ENCODE peak calls at places on chromosomes 6 and 20, in ten cellular contexts. O is esophagus muscularis mucosa, X is Peyer's patch, A is tibial artery, B is IMR-90, J is tibial nerve, V is GM23248, W is fibroblast of lung, P is left ventricle myocardium inferior, F is stomach. K is an unnamed sample.
A peak's percentile ranks its signal among the peaks of the same experiment; 100 is the strongest.

GRCh38 chr20:54082100-54082499 is 11.7 kb upstream of the BCAS1 start:
- DNase-seq in W (no peak), V (no peak), A (no peak), J (no peak), O (no peak), P (no peak), B (no peak), F (no peak), X (no peak), K (no peak)

GRCh38 chr6:72554203-72554564 is 67.7 kb upstream of the KCNQ5 start:
- DNase-seq in A (no peak), X (no peak), J (no peak), O (no peak), B (peak; percentile 86), F (no peak), W (peak; percentile 92), P (no peak), V (peak; percentile 85), K (no peak)

GRCh38 chr6:13285705-13286104 is 42.6 kb downstream of the TBC1D7 start:
- DNase-seq in O (no peak), B (no peak), A (no peak), J (no peak), V (no peak), X (no peak), F (no peak), P (no peak), W (no peak), K (no peak)

GRCh38 chr20:36908603-36909002 is 32.7 kb downstream of the TLDC2 start:
- DNase-seq in W (no peak), J (no peak), B (no peak), P (no peak), V (peak; percentile 8), F (no peak), X (no peak), O (no peak), A (no peak), K (no peak)

GRCh38 chr6:158061709-158062461 is 80.2 kb downstream of the SYNJ2 start:
- DNase-seq in O (no peak), J (no peak), X (no peak), F (no peak), B (no peak), V (peak; percentile 33), P (peak; percentile 13), W (peak; percentile 90), A (no peak), K (peak; percentile 33)

GRCh38 chr6:159988983-159989454 is 20.1 kb downstream of the IGF2R start:
- DNase-seq in O (no peak), F (no peak), A (no peak), P (no peak), W (peak; percentile 73), V (peak; percentile 61), B (no peak), X (no peak), J (no peak), K (no peak)

GRCh38 chr20:2470051-2470431 is 548 bp downstream of the SNRPB start:
- DNase-seq in F (no peak), J (no peak), A (peak; percentile 40), W (peak; percentile 68), O (peak; percentile 86), V (peak; percentile 76), B (peak; percentile 55), X (peak; percentile 53), P (no peak), K (no peak)

GRCh38 chr20:6519556-6519955 is 247.9 kb upstream of the BMP2 start:
- DNase-seq in B (peak; percentile 91), V (peak; percentile 37), W (peak; percentile 90), A (no peak), J (no peak), F (no peak), O (no peak), P (no peak), X (no peak), K (no peak)

GRCh38 chr6:89260832-89261231 is 43.7 kb upstream of the GABRR1 start:
- DNase-seq in X (no peak), B (no peak), A (no peak), F (no peak), J (no peak), V (peak; percentile 12), P (no peak), W (no peak), O (no peak), K (no peak)

GRCh38 chr20:60765821-60766403 is 486.1 kb upstream of the CDH4 start:
- DNase-seq in V (no peak), X (no peak), B (no peak), O (peak; percentile 81), P (no peak), W (no peak), J (no peak), F (no peak), A (no peak), K (no peak)

GRCh38 chr6:108689279-108690161 is 128.8 kb downstream of the FOXO3 start:
- DNase-seq in O (peak; percentile 94), W (peak; percentile 86), X (no peak), V (peak; percentile 78), F (peak; percentile 94), A (peak; percentile 92), B (peak; percentile 94), P (peak; percentile 88), J (peak; percentile 82), K (peak; percentile 87)

GRCh38 chr6:149925253-149925973 is 2.5 kb upstream of the RAET1G start:
- DNase-seq in B (no peak), O (no peak), J (no peak), W (peak; percentile 9), X (no peak), A (no peak), P (no peak), F (no peak), V (peak; percentile 66), K (peak; percentile 45)

GRCh38 chr20:31663838-31664695 is 26.4 kb downstream of the COX4I2 start:
- DNase-seq in P (no peak), V (no peak), X (no peak), F (peak; percentile 79), B (no peak), O (no peak), W (no peak), J (no peak), A (no peak), K (no peak)

GRCh38 chr6:39173276-39173675 is 56.0 kb downstream of the KCNK5 start:
- DNase-seq in B (no peak), P (no peak), O (no peak), V (no peak), J (no peak), W (no peak), A (no peak), F (no peak), X (no peak), K (no peak)

DNA sequence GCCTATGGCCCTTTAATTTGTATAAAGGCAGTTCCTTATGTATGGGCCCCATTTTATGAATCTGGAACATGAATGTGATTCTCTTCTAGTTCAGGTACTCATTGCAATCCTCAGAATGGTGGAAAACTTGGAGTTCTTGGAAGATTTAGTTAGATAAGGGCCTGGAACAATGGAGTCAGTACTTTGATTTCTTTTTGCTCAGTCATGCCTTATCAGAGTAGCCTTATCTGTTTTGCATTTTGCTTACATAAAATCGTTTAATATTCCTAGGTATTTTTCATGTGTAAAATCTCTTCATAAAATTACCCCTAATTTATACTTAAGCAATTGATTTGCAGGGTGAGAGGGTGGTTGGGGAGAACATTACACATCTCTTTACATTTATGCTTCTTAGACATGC is 160.6 kb downstream of the JARID2 start:
- DNase-seq in W (no peak), P (no peak), A (no peak), O (no peak), F (no peak), J (no peak), B (no peak), V (no peak), X (no peak), K (no peak)
- H3K4me1 ChIP-seq in W (no peaks in the 10 kb centered on the region), P (peaks cover 83% of the 10 kb centered on the region), A (no peaks in the 10 kb centered on the region), O (peaks cover 52% of the 10 kb centered on the region), F (peaks cover 19% of the 10 kb centered on the region), J (no peaks in the 10 kb centered on the region), B (peaks cover 6% of the 10 kb centered on the region), V (peaks cover 10% of the 10 kb centered on the region), X (no peaks in the 10 kb centered on the region), K (peaks cover 2% of the 10 kb centered on the region)

DNA sequence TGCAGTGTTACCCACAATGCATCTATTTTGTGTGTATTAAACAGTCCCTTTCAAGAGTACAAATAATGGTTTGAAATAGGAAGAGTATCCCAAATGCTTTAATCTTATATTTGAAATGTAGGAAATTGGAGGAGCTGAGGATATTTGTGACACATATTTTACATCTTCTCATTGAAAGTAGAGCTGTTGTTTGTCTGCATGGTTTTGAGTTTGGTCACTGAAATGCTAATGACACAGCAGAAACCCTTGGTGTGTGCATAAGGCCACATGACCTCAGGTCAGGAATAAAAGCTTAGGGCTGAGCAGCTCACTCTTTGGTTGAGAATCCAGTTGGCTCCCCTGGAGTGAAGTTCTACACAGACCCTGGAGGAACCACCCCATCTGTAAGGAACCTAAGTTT is 49.8 kb downstream of the TPD52L1 start:
- DNase-seq in V (peak; percentile 30), F (no peak), X (no peak), A (no peak), O (no peak), J (no peak), P (no peak), B (no peak), W (no peak), K (no peak)
- H3K4me1 ChIP-seq in V (peaks cover 28% of the 10 kb centered on the region), F (peaks cover 8% of the 10 kb centered on the region), X (peaks cover 3% of the 10 kb centered on the region), A (peaks cover 30% of the 10 kb centered on the region), O (peaks cover 21% of the 10 kb centered on the region), J (no peaks in the 10 kb centered on the region), P (peaks cover 33% of the 10 kb centered on the region), B (peaks cover 8% of the 10 kb centered on the region), W (peaks cover 8% of the 10 kb centered on the region), K (peaks cover 7% of the 10 kb centered on the region)

GRCh38 chr6:165877773-165878172 is 214.7 kb upstream of the PDE10A start:
- DNase-seq in W (no peak), F (no peak), O (peak; percentile 10), J (no peak), X (no peak), A (no peak), B (no peak), V (no peak), P (no peak), K (no peak)
- H3K4me1 ChIP-seq in W (no peaks in the 10 kb centered on the region), F (no peaks in the 10 kb centered on the region), O (peaks cover 41% of the 10 kb centered on the region), J (no peaks in the 10 kb centered on the region), X (no peaks in the 10 kb centered on the region), A (peaks cover 4% of the 10 kb centered on the region), B (peaks cover 8% of the 10 kb centered on the region), V (no peaks in the 10 kb centered on the region), P (peaks cover 19% of the 10 kb centered on the region), K (peaks cover 4% of the 10 kb centered on the region)

GRCh38 chr6:168597471-168597875 is 156.5 kb downstream of the SMOC2 start:
- DNase-seq in B (no peak), O (no peak), P (no peak), X (no peak), A (no peak), V (no peak), J (no peak), W (no peak), F (peak; percentile 38), K (no peak)

GRCh38 chr6:168599118-168599494 is 158.1 kb downstream of the SMOC2 start:
- DNase-seq in W (no peak), X (no peak), P (no peak), F (no peak), B (no peak), J (no peak), V (no peak), A (no peak), O (no peak), K (no peak)

GRCh38 chr6:168599769-168600330 is 158.9 kb downstream of the SMOC2 start:
- DNase-seq in O (no peak), X (no peak), P (no peak), W (no peak), A (no peak), B (no peak), J (no peak), F (no peak), V (no peak), K (no peak)

GRCh38 chr6:168598251-168599117 is 157.5 kb downstream of the SMOC2 start:
- DNase-seq in V (no peak), P (no peak), J (no peak), O (no peak), B (no peak), X (no peak), F (no peak), A (no peak), W (no peak), K (no peak)

GRCh38 chr6:168596316-168596715 is 155.3 kb downstream of the SMOC2 start:
- DNase-seq in W (no peak), F (no peak), A (no peak), V (no peak), O (no peak), P (no peak), B (no peak), J (no peak), X (no peak), K (no peak)
- H3K4me1 ChIP-seq in W (no peaks in the 10 kb centered on the region), F (no peaks in the 10 kb centered on the region), A (no peaks in the 10 kb centered on the region), V (no peaks in the 10 kb centered on the region), O (no peaks in the 10 kb centered on the region), P (no peaks in the 10 kb centered on the region), B (no peaks in the 10 kb centered on the region), J (no peaks in the 10 kb centered on the region), X (no peaks in the 10 kb centered on the region), K (peaks cover 2% of the 10 kb centered on the region)

K was measured in ovary.